ENCODE peak calls at places on chromosomes 6 and 20, in seven cellular contexts. One of them, this sample, is unnamed.

GRCh38 chr6:43061861-43062260 is 2.4 kb downstream of the KLC4 start:
- DNase-seq in BE2C: no peak
- DNase-seq in GM12878: no peak
- DNase-seq in coronary artery: no peak
- DNase-seq in HCT116: no peak
- DNase-seq in OCI-LY7: no peak
- DNase-seq in A549: no peak
- DNase-seq in this sample: no peak

GRCh38 chr6:134352786-134353480 is 35.0 kb upstream of the SGK1 start:
- DNase-seq in BE2C: no peak
- DNase-seq in A549: no peak
- DNase-seq in HCT116: no peak
- DNase-seq in coronary artery: no peak
- DNase-seq in OCI-LY7: no peak
- DNase-seq in GM12878: no peak
- DNase-seq in this sample: peak; percentile 87

GRCh38 chr6:85749236-85749635 is 106.5 kb upstream of the SYNCRIP start:
- DNase-seq in BE2C: no peak
- DNase-seq in GM12878: no peak
- DNase-seq in A549: no peak
- DNase-seq in coronary artery: no peak
- DNase-seq in OCI-LY7: no peak
- DNase-seq in HCT116: no peak
- DNase-seq in this sample: no peak

GRCh38 chr6:16739329-16739801 is 21.9 kb downstream of the ATXN1 start:
- DNase-seq in A549: no peak
- DNase-seq in BE2C: no peak
- DNase-seq in HCT116: no peak
- DNase-seq in OCI-LY7: no peak
- DNase-seq in GM12878: no peak
- DNase-seq in coronary artery: no peak
- DNase-seq in this sample: no peak

GRCh38 chr6:43933111-43933885 is 163.3 kb downstream of the VEGFA start:
- DNase-seq in BE2C: peak; percentile 4
- DNase-seq in OCI-LY7: no peak
- DNase-seq in A549: no peak
- DNase-seq in HCT116: no peak
- DNase-seq in GM12878: no peak
- DNase-seq in coronary artery: no peak
- DNase-seq in this sample: no peak

GRCh38 chr6:22829070-22829469 is 259.7 kb downstream of the HDGFL1 start:
- DNase-seq in BE2C: no peak
- DNase-seq in A549: no peak
- DNase-seq in GM12878: no peak
- DNase-seq in OCI-LY7: no peak
- DNase-seq in coronary artery: no peak
- DNase-seq in HCT116: no peak
- DNase-seq in this sample: no peak

GRCh38 chr20:51906049-51906448 is 103.7 kb upstream of the SALL4 start:
- DNase-seq in OCI-LY7: no peak
- DNase-seq in coronary artery: no peak
- DNase-seq in HCT116: no peak
- DNase-seq in BE2C: no peak
- DNase-seq in A549: no peak
- DNase-seq in GM12878: no peak
- DNase-seq in this sample: no peak

GRCh38 chr6:36788768-36789167 is 50.5 kb downstream of the CPNE5 start:
- DNase-seq in coronary artery: no peak
- DNase-seq in GM12878: no peak
- DNase-seq in A549: no peak
- DNase-seq in BE2C: no peak
- DNase-seq in HCT116: no peak
- DNase-seq in OCI-LY7: no peak
- DNase-seq in this sample: no peak

GRCh38 chr6:139378882-139379341 is 4.5 kb upstream of the CITED2 start:
- DNase-seq in HCT116: no peak
- DNase-seq in GM12878: no peak
- DNase-seq in A549: peak; percentile 26
- DNase-seq in coronary artery: no peak
- DNase-seq in OCI-LY7: no peak
- DNase-seq in BE2C: no peak
- DNase-seq in this sample: peak; percentile 28

GRCh38 chr6:130473886-130474285 is 108.1 kb downstream of the TMEM200A start:
- DNase-seq in GM12878: no peak
- DNase-seq in HCT116: no peak
- DNase-seq in BE2C: no peak
- DNase-seq in coronary artery: no peak
- DNase-seq in A549: no peak
- DNase-seq in OCI-LY7: no peak
- DNase-seq in this sample: peak; percentile 26

GRCh38 chr20:34629342-34629741 is 47.5 kb downstream of the PIGU start:
- DNase-seq in GM12878: no peak
- DNase-seq in BE2C: no peak
- DNase-seq in HCT116: no peak
- DNase-seq in A549: no peak
- DNase-seq in coronary artery: no peak
- DNase-seq in OCI-LY7: no peak
- DNase-seq in this sample: no peak

GRCh38 chr6:40754481-40755045 is 167.4 kb upstream of the LRFN2 start:
- DNase-seq in A549: no peak
- DNase-seq in BE2C: peak; percentile 42
- DNase-seq in GM12878: no peak
- DNase-seq in HCT116: no peak
- DNase-seq in OCI-LY7: no peak
- DNase-seq in coronary artery: no peak
- DNase-seq in this sample: no peak

GRCh38 chr6:40753939-40754448 is 166.8 kb upstream of the LRFN2 start:
- DNase-seq in A549: no peak
- DNase-seq in coronary artery: no peak
- DNase-seq in BE2C: no peak
- DNase-seq in GM12878: no peak
- DNase-seq in OCI-LY7: no peak
- DNase-seq in HCT116: no peak
- DNase-seq in this sample: no peak

GRCh38 chr6:40753048-40753447 is 165.9 kb upstream of the LRFN2 start:
- DNase-seq in HCT116: no peak
- DNase-seq in GM12878: no peak
- DNase-seq in A549: no peak
- DNase-seq in OCI-LY7: no peak
- DNase-seq in BE2C: no peak
- DNase-seq in coronary artery: no peak
- DNase-seq in this sample: no peak

GRCh38 chr6:40755046-40755681 is 168.0 kb upstream of the LRFN2 start:
- DNase-seq in A549: no peak
- DNase-seq in coronary artery: no peak
- DNase-seq in BE2C: no peak
- DNase-seq in GM12878: no peak
- DNase-seq in HCT116: no peak
- DNase-seq in OCI-LY7: no peak
- DNase-seq in this sample: peak; percentile 35

DNA sequence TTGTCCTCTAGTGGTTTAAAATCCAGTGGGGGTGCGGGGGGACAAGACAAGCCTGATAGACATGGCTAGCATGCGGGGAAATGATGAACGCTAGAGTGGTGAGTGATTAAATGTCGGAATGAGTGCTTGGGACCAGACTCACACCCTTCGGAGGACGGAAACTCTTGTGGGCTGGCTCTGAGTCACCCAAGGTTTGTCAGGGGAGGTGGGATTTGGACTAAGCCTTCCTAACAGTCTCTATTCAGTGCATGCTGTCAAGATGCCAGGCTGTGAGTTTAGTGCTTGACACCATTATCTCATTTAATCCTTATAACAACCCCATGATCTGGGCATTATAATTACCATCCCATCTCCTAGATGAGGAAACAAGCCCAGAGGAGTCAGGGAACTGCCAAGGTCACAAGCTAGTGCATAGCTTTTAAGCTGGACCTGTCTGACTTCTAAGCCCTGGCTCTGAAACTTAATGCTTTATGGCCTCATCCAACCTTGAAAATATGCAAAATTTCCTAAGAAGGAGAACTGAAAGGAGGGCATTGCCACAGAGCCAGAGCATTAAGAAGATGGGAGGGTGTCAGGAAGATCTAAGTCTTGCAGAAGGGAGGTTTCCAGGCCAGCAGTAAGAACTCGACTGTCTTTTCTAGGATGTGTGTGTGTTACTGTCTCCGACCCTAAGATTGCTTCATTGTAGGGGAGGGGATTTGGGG is 168.7 kb upstream of the LRFN2 start:
- DNase-seq in coronary artery: no peak
- DNase-seq in GM12878: peak; percentile 8
- DNase-seq in OCI-LY7: peak; percentile 48
- DNase-seq in A549: no peak
- DNase-seq in BE2C: no peak
- DNase-seq in HCT116: no peak
- DNase-seq in this sample: no peak
- H3K4me3 ChIP-seq in coronary artery: no peak overlapping the region
- H3K4me3 ChIP-seq in GM12878: no peak overlapping the region
- H3K4me3 ChIP-seq in OCI-LY7: no peak overlapping the region
- H3K4me3 ChIP-seq in A549: no peak overlapping the region
- H3K4me3 ChIP-seq in BE2C: no peak overlapping the region
- H3K4me3 ChIP-seq in HCT116: no peak overlapping the region
- H3K4me3 ChIP-seq in this sample: no peak overlapping the region

GRCh38 chr6:128259036-128259734 is 261.2 kb downstream of the PTPRK start:
- DNase-seq in coronary artery: no peak
- DNase-seq in OCI-LY7: no peak
- DNase-seq in A549: no peak
- DNase-seq in HCT116: no peak
- DNase-seq in BE2C: no peak
- DNase-seq in GM12878: peak; percentile 3
- DNase-seq in this sample: no peak
- H3K4me3 ChIP-seq in coronary artery: peak overlapping the region; percentile 28
- H3K4me3 ChIP-seq in OCI-LY7: no peak overlapping the region
- H3K4me3 ChIP-seq in A549: no peak overlapping the region
- H3K4me3 ChIP-seq in HCT116: no peak overlapping the region
- H3K4me3 ChIP-seq in BE2C: no peak overlapping the region
- H3K4me3 ChIP-seq in GM12878: peak overlapping the region; percentile 20
- H3K4me3 ChIP-seq in this sample: no peak overlapping the region

GRCh38 chr6:11275598-11275997 is 43.1 kb upstream of the NEDD9 start:
- DNase-seq in OCI-LY7: no peak
- DNase-seq in coronary artery: no peak
- DNase-seq in A549: peak; percentile 45
- DNase-seq in BE2C: no peak
- DNase-seq in GM12878: peak; percentile 95
- DNase-seq in HCT116: no peak
- DNase-seq in this sample: no peak
- H3K4me3 ChIP-seq in OCI-LY7: no peak overlapping the region
- H3K4me3 ChIP-seq in coronary artery: no peak overlapping the region
- H3K4me3 ChIP-seq in A549: no peak overlapping the region
- H3K4me3 ChIP-seq in BE2C: no peak overlapping the region
- H3K4me3 ChIP-seq in GM12878: no peak overlapping the region
- H3K4me3 ChIP-seq in HCT116: no peak overlapping the region
- H3K4me3 ChIP-seq in this sample: no peak overlapping the region

DNA sequence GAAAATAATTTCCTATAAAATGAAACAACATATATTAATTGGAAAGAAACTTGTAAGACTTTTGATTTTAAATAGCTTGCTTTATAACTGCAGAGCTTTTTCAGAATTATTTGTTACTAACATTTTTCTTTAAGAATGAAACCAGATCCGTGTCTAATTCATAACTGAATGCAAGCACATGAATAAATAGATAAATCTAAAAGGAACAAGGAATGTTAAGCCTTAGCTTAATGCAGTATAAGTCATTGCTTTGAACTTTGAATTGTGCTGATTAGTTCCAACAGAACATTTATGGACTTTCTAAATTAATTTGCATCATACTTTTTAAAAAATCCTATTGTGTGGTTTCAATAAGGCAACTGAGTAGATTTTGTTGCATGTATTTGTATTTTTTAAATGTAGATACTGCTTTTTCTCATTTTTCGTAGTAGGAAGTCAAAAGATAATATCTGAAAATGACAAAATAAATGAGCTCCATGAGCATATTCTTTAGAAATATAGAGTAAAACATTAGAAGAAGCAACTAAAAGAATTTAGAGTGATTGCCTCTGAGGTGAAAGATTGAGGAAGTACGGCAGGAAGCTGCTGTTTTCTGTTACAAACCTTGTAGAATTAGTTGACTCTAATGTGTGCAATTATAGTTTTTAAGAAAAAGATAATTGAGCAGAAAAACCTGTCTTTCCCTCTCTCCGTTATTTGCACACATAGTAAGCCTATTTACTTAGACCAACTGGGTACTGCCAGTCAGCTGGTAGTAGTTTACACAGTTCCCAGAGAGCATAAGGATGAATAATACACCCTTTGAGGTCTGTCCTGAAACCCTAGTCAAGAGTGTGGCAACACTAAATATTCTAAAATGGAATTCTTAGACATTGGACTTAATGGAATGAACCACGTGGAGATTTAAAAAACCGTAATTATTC is 32.6 kb upstream of the SLC35D3 start:
- DNase-seq in BE2C: no peak
- DNase-seq in A549: no peak
- DNase-seq in coronary artery: no peak
- DNase-seq in OCI-LY7: no peak
- DNase-seq in GM12878: no peak
- DNase-seq in HCT116: no peak
- DNase-seq in this sample: no peak
- H3K4me3 ChIP-seq in BE2C: no peak overlapping the region
- H3K4me3 ChIP-seq in A549: no peak overlapping the region
- H3K4me3 ChIP-seq in coronary artery: no peak overlapping the region
- H3K4me3 ChIP-seq in OCI-LY7: no peak overlapping the region
- H3K4me3 ChIP-seq in GM12878: no peak overlapping the region
- H3K4me3 ChIP-seq in HCT116: no peak overlapping the region
- H3K4me3 ChIP-seq in this sample: no peak overlapping the region

DNA sequence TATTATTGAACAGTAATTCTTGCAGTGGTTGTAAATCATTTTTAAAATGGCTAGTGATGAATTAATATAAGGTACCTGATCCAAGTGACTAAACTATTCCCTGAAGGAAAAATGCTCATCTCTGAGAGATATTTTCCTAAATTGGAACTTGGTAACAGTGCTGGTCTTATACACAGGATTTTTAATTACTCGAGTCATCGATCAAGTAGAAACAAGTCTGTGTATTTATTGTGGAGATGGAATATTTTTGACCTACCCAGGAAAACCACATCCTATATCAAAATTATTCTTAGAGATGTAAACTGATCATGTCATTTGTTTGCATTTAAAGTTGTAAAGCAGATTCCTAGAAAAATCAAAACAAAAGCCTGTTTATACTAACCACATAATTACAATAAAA is 166.9 kb downstream of the MOXD1 start:
- DNase-seq in OCI-LY7: no peak
- DNase-seq in HCT116: no peak
- DNase-seq in A549: no peak
- DNase-seq in BE2C: no peak
- DNase-seq in GM12878: no peak
- DNase-seq in coronary artery: no peak
- DNase-seq in this sample: no peak
- H3K4me3 ChIP-seq in OCI-LY7: no peak overlapping the region
- H3K4me3 ChIP-seq in HCT116: no peak overlapping the region
- H3K4me3 ChIP-seq in A549: no peak overlapping the region
- H3K4me3 ChIP-seq in BE2C: no peak overlapping the region
- H3K4me3 ChIP-seq in GM12878: no peak overlapping the region
- H3K4me3 ChIP-seq in coronary artery: no peak overlapping the region
- H3K4me3 ChIP-seq in this sample: no peak overlapping the region

This sample was measured in fibroblast of pulmonary artery.